ENCODE peak calls at places on chromosomes 6 and 20, in six cellular contexts. B is activated naive CD8-positive, alpha-beta T cell treated with anti-CD3 and anti-CD28 coated beads, Interleukin-2, amount 50 U/mL, for 24 hours; C is CD4-positive, CD25-positive, alpha-beta regulatory T cell; R is aorta; V is CD4-positive, alpha-beta T cell; G is T-cell. Y is an unnamed sample.

GRCh38 chr6:68657374-68657773 is 22.3 kb downstream of the ADGRB3 start:
- ATAC-seq in B (no peak), C (no peak), R (no peak), V (no peak), G (no peak), Y (no peak)

GRCh38 chr6:158338311-158339112 is 26.2 kb downstream of the TULP4 start:
- ATAC-seq in B (no peak), C (no peak), R (no peak), V (no peak), G (no peak), Y (no peak)

GRCh38 chr20:51573576-51574243 is 31.2 kb upstream of the NFATC2 start:
- ATAC-seq in B (no peak), C (no peak), R (peak; percentile 49), V (no peak), G (no peak), Y (no peak)

GRCh38 chr6:105536961-105537360 is 134.1 kb upstream of the PREP start:
- ATAC-seq in B (no peak), C (no peak), R (no peak), V (no peak), G (no peak), Y (no peak)

GRCh38 chr6:134361011-134361410 is 43.1 kb upstream of the SGK1 start:
- ATAC-seq in B (no peak), C (no peak), R (no peak), V (no peak), G (no peak), Y (no peak)

GRCh38 chr6:16679050-16679449 is 82.2 kb downstream of the ATXN1 start:
- ATAC-seq in B (no peak), C (no peak), R (no peak), V (no peak), G (no peak), Y (no peak)

GRCh38 chr6:125658125-125658524 is 91.3 kb upstream of the HEY2 start:
- ATAC-seq in B (no peak), C (no peak), R (no peak), V (no peak), G (no peak), Y (no peak)

GRCh38 chr6:43275782-43276179 is 22.3 kb upstream of the SLC22A7 start:
- ATAC-seq in B (no peak), C (no peak), R (no peak), V (peak; percentile 47), G (peak; percentile 50), Y (no peak)

GRCh38 chr6:119533603-119534279 is 184.2 kb upstream of the MAN1A1 start:
- ATAC-seq in B (peak; percentile 83), C (peak; percentile 31), R (no peak), V (no peak), G (no peak), Y (peak; percentile 73)

GRCh38 chr6:43491750-43492661 is 14.6 kb downstream of the TJAP1 start:
- ATAC-seq in B (no peak), C (no peak), R (no peak), V (no peak), G (no peak), Y (no peak)

GRCh38 chr6:25034477-25034876 is 98.7 kb upstream of the RIPOR2 start:
- ATAC-seq in B (no peak), C (no peak), R (no peak), V (peak; percentile 41), G (peak; percentile 19), Y (peak; percentile 34)

GRCh38 chr6:90369024-90369519 is 72.4 kb upstream of the BACH2 start:
- ATAC-seq in B (peak; percentile 79), C (peak; percentile 72), R (peak; percentile 97), V (peak; percentile 58), G (peak; percentile 67), Y (peak; percentile 97)

GRCh38 chr20:33840759-33841438 is 29.8 kb downstream of the CHMP4B start:
- ATAC-seq in B (no peak), C (no peak), R (no peak), V (no peak), G (no peak), Y (no peak)

GRCh38 chr20:37336369-37337207 is 9.4 kb upstream of the SRC start:
- ATAC-seq in B (peak; percentile 86), C (peak; percentile 70), R (peak; percentile 46), V (peak; percentile 66), G (peak; percentile 64), Y (peak; percentile 88)

GRCh38 chr6:39330476-39330875 is 8.0 kb upstream of the KCNK16 start:
- ATAC-seq in B (no peak), C (no peak), R (no peak), V (no peak), G (no peak), Y (no peak)

GRCh38 chr20:50266293-50267040 is 75.8 kb downstream of the CEBPB start:
- ATAC-seq in B (no peak), C (no peak), R (no peak), V (no peak), G (no peak), Y (no peak)

GRCh38 chr6:156851447-156851846 is 74.3 kb downstream of the ARID1B start:
- ATAC-seq in B (no peak), C (no peak), R (no peak), V (no peak), G (no peak), Y (no peak)

GRCh38 chr6:1312193-1312443 is 220 bp downstream of the FOXQ1 start:
- ATAC-seq in B (no peak), C (no peak), R (no peak), V (no peak), G (no peak), Y (no peak)

GRCh38 chr6:82910818-82911217 is 154.8 kb downstream of the UBE3D start:
- ATAC-seq in B (no peak), C (no peak), R (no peak), V (no peak), G (no peak), Y (no peak)

GRCh38 chr6:105331927-105332326 is 71.0 kb downstream of the PREP start:
- ATAC-seq in B (no peak), C (no peak), R (no peak), V (no peak), G (no peak), Y (no peak)

GRCh38 chr6:15290067-15290641 is 44.3 kb downstream of the JARID2 start:
- ATAC-seq in B (no peak), C (no peak), R (no peak), V (no peak), G (no peak), Y (no peak)